ENCODE peak calls at places on chromosomes 2 and 18, in eight cellular contexts. One of them, this sample, is unnamed. For H3K4me1, the result is how much of the 10 kb centered on the place peaks cover.

GRCh38 chr2:222949073-222949472 is 88.2 kb downstream of the ACSL3 start:
- DNase-seq in hepatocyte: no peak
- DNase-seq in HepG2: no peak
- DNase-seq in upper lobe of right lung: no peak
- DNase-seq in colonic mucosa: no peak
- DNase-seq in GM23248: no peak
- DNase-seq in right atrium auricular region: no peak
- DNase-seq in neural progenitor cell: no peak
- DNase-seq in this sample: no peak

GRCh38 chr2:164655750-164656149 is 34.5 kb upstream of the GRB14 start:
- DNase-seq in hepatocyte: no peak
- DNase-seq in HepG2: no peak
- DNase-seq in upper lobe of right lung: no peak
- DNase-seq in colonic mucosa: no peak
- DNase-seq in GM23248: peak
- DNase-seq in right atrium auricular region: no peak
- DNase-seq in neural progenitor cell: no peak
- DNase-seq in this sample: no peak

GRCh38 chr18:27847412-27847811 is 329.5 kb downstream of the CDH2 start:
- DNase-seq in hepatocyte: peak
- DNase-seq in HepG2: no peak
- DNase-seq in upper lobe of right lung: no peak
- DNase-seq in colonic mucosa: no peak
- DNase-seq in GM23248: no peak
- DNase-seq in right atrium auricular region: no peak
- DNase-seq in neural progenitor cell: no peak
- DNase-seq in this sample: no peak

GRCh38 chr2:181977661-181978350 is 7.8 kb upstream of the PPP1R1C start:
- DNase-seq in hepatocyte: peak
- DNase-seq in HepG2: no peak
- DNase-seq in upper lobe of right lung: no peak
- DNase-seq in colonic mucosa: no peak
- DNase-seq in GM23248: peak
- DNase-seq in right atrium auricular region: no peak
- DNase-seq in neural progenitor cell: no peak
- DNase-seq in this sample: no peak

GRCh38 chr2:238172439-238172838 is 13.7 kb downstream of the ERFE start:
- DNase-seq in hepatocyte: no peak
- DNase-seq in HepG2: no peak
- DNase-seq in upper lobe of right lung: peak
- DNase-seq in colonic mucosa: no peak
- DNase-seq in GM23248: no peak
- DNase-seq in right atrium auricular region: no peak
- DNase-seq in neural progenitor cell: no peak
- DNase-seq in this sample: no peak

GRCh38 chr2:128612628-128613027 is 294.0 kb upstream of the HS6ST1 start:
- DNase-seq in hepatocyte: no peak
- DNase-seq in HepG2: no peak
- DNase-seq in upper lobe of right lung: peak
- DNase-seq in colonic mucosa: no peak
- DNase-seq in GM23248: no peak
- DNase-seq in right atrium auricular region: no peak
- DNase-seq in neural progenitor cell: no peak
- DNase-seq in this sample: no peak

GRCh38 chr2:142415461-142415860 is 284.6 kb upstream of the LRP1B start:
- DNase-seq in hepatocyte: peak
- DNase-seq in HepG2: peak
- DNase-seq in upper lobe of right lung: no peak
- DNase-seq in colonic mucosa: no peak
- DNase-seq in GM23248: no peak
- DNase-seq in right atrium auricular region: no peak
- DNase-seq in neural progenitor cell: no peak
- DNase-seq in this sample: no peak

GRCh38 chr18:12035481-12035880 is 54.2 kb downstream of the IMPA2 start:
- DNase-seq in hepatocyte: no peak
- DNase-seq in HepG2: no peak
- DNase-seq in upper lobe of right lung: no peak
- DNase-seq in colonic mucosa: no peak
- DNase-seq in GM23248: no peak
- DNase-seq in right atrium auricular region: no peak
- DNase-seq in neural progenitor cell: no peak
- DNase-seq in this sample: no peak

GRCh38 chr2:240250150-240250984 is 109.9 kb upstream of the OTOS start:
- DNase-seq in hepatocyte: no peak
- DNase-seq in HepG2: no peak
- DNase-seq in upper lobe of right lung: no peak
- DNase-seq in colonic mucosa: peak
- DNase-seq in GM23248: no peak
- DNase-seq in right atrium auricular region: peak
- DNase-seq in neural progenitor cell: no peak
- DNase-seq in this sample: peak

GRCh38 chr2:232795920-232796319 is 19.6 kb upstream of the KCNJ13 start:
- DNase-seq in hepatocyte: no peak
- DNase-seq in HepG2: no peak
- DNase-seq in upper lobe of right lung: no peak
- DNase-seq in colonic mucosa: no peak
- DNase-seq in GM23248: peak
- DNase-seq in right atrium auricular region: no peak
- DNase-seq in neural progenitor cell: no peak
- DNase-seq in this sample: no peak

DNA sequence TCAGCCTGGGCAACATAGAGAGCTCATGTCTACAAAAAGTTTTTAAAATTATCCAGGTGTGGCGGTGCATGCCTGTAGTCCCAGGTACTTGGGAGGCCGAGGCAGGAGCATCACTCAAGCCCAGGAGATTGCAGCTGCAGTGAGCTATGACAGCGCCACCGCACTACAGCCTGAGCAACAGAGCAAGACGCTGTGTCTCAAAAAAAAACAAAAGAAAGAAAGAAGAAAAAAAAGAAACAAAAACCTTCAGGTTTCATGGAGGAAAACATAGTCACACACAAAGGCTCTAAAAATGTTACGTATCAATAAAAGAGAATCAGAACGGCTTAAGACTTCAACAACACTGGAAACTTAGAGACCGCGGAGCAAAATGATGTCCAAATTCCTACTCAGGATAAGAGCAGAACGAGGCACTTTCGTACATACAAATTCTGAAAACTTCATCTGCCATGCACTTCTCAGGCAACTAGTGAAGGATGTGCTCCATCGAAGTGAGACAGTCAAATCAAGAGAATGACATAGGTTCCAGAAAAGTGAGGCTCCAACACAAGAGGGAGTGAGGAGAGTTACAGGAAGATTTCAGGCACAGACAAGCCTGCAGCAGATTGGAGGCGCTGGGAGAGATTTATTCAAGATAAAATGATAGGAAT is 4.4 kb downstream of the HDLBP start:
- DNase-seq in hepatocyte: no peak
- DNase-seq in HepG2: no peak
- DNase-seq in upper lobe of right lung: no peak
- DNase-seq in colonic mucosa: no peak
- DNase-seq in GM23248: no peak
- DNase-seq in right atrium auricular region: no peak
- DNase-seq in neural progenitor cell: no peak
- DNase-seq in this sample: no peak
- H3K4me1 ChIP-seq in hepatocyte: under half
- H3K4me1 ChIP-seq in HepG2: half or more
- H3K4me1 ChIP-seq in upper lobe of right lung: under half
- H3K4me1 ChIP-seq in colonic mucosa: under half
- H3K4me1 ChIP-seq in GM23248: under half
- H3K4me1 ChIP-seq in right atrium auricular region: under half
- H3K4me1 ChIP-seq in neural progenitor cell: under half
- H3K4me1 ChIP-seq in this sample: half or more

DNA sequence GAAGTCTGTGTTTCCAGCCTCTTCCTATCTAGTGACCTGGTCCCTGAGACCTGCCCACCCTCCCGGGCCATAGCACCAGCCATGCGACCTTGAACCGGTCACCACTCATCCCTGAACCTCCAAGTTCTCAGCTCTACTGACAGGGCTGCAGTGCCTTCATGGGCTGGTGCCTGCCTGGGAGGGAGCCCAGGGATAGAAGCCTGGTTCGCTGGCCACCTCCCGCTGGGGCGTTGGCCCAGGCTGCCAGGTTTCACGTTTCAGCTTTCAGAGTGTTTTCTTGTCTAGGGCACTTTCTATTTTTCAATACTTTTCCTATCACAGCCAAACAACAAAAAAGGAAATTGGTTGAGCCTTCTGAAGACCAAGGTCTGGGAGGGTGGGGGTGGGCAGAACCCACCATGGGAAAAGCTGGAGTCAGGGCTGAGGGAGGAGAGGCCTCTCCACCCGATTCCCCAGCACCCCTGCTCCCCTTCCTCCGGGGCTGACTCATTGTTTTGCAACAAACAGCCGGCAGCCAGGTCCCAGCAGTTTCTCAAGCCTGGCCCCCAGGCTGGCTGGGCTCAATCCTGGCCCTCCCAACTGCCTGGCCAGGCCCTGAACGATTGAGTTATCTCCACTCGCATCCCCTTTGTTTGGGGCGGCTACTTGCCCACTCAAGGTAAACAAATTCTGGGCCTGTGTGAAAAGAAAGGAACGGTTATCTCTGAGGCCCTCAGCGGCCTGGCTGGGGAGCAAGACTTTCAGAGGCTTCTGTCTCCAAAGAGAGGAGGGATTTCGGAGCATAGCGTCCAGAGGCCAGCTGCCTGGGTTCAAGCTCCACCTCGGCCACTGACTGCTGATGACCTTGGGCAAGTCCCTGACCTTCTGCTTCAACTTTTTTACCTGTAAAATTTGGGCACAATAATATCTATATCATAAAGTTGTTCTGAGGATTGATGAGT is 47.5 kb downstream of the ZFP36L2 start:
- DNase-seq in hepatocyte: peak
- DNase-seq in HepG2: peak
- DNase-seq in upper lobe of right lung: peak
- DNase-seq in colonic mucosa: peak
- DNase-seq in GM23248: peak
- DNase-seq in right atrium auricular region: peak
- DNase-seq in neural progenitor cell: peak
- DNase-seq in this sample: peak
- H3K4me1 ChIP-seq in hepatocyte: under half
- H3K4me1 ChIP-seq in HepG2: half or more
- H3K4me1 ChIP-seq in upper lobe of right lung: under half
- H3K4me1 ChIP-seq in colonic mucosa: under half
- H3K4me1 ChIP-seq in GM23248: under half
- H3K4me1 ChIP-seq in right atrium auricular region: under half
- H3K4me1 ChIP-seq in neural progenitor cell: under half
- H3K4me1 ChIP-seq in this sample: under half

GRCh38 chr2:239226677-239227076 is 174.1 kb downstream of the HDAC4 start:
- DNase-seq in hepatocyte: no peak
- DNase-seq in HepG2: no peak
- DNase-seq in upper lobe of right lung: no peak
- DNase-seq in colonic mucosa: no peak
- DNase-seq in GM23248: peak
- DNase-seq in right atrium auricular region: no peak
- DNase-seq in neural progenitor cell: no peak
- DNase-seq in this sample: peak

GRCh38 chr2:239225456-239225855 is 175.4 kb downstream of the HDAC4 start:
- DNase-seq in hepatocyte: no peak
- DNase-seq in HepG2: no peak
- DNase-seq in upper lobe of right lung: no peak
- DNase-seq in colonic mucosa: no peak
- DNase-seq in GM23248: no peak
- DNase-seq in right atrium auricular region: no peak
- DNase-seq in neural progenitor cell: no peak
- DNase-seq in this sample: peak

GRCh38 chr2:239227661-239228371 is 173.0 kb downstream of the HDAC4 start:
- DNase-seq in hepatocyte: no peak
- DNase-seq in HepG2: no peak
- DNase-seq in upper lobe of right lung: no peak
- DNase-seq in colonic mucosa: no peak
- DNase-seq in GM23248: peak
- DNase-seq in right atrium auricular region: no peak
- DNase-seq in neural progenitor cell: no peak
- DNase-seq in this sample: peak

GRCh38 chr2:239225921-239226561 is 174.8 kb downstream of the HDAC4 start:
- DNase-seq in hepatocyte: peak
- DNase-seq in HepG2: no peak
- DNase-seq in upper lobe of right lung: no peak
- DNase-seq in colonic mucosa: no peak
- DNase-seq in GM23248: peak
- DNase-seq in right atrium auricular region: no peak
- DNase-seq in neural progenitor cell: no peak
- DNase-seq in this sample: peak

DNA sequence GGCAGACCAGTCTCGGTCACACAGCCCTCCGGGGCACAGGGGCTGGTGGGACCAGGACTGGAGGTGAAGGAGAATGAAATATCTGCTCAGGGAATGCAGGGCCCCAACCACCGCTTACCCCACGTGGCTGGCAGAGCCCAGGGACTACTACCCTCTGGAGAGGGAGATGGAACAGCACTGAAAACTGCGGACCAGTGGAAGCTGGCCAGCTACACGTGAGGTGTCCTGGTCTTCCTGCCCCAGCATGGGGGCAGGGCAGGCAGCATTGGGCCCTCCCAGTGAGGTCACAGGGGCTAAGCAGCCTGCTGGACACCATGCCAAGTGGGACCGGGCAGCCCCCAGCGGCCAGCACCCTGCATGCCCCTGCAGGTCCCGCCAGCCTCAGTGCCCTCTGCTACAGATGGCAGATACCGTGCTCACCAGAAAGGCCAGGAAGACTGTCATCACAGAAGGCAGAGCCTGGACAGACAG is 173.7 kb downstream of the HDAC4 start:
- DNase-seq in hepatocyte: no peak
- DNase-seq in HepG2: no peak
- DNase-seq in upper lobe of right lung: no peak
- DNase-seq in colonic mucosa: no peak
- DNase-seq in GM23248: no peak
- DNase-seq in right atrium auricular region: no peak
- DNase-seq in neural progenitor cell: no peak
- DNase-seq in this sample: peak
- H3K4me1 ChIP-seq in hepatocyte: half or more
- H3K4me1 ChIP-seq in HepG2: under half
- H3K4me1 ChIP-seq in upper lobe of right lung: half or more
- H3K4me1 ChIP-seq in colonic mucosa: under half
- H3K4me1 ChIP-seq in GM23248: under half
- H3K4me1 ChIP-seq in right atrium auricular region: half or more
- H3K4me1 ChIP-seq in neural progenitor cell: under half
- H3K4me1 ChIP-seq in this sample: under half

DNA sequence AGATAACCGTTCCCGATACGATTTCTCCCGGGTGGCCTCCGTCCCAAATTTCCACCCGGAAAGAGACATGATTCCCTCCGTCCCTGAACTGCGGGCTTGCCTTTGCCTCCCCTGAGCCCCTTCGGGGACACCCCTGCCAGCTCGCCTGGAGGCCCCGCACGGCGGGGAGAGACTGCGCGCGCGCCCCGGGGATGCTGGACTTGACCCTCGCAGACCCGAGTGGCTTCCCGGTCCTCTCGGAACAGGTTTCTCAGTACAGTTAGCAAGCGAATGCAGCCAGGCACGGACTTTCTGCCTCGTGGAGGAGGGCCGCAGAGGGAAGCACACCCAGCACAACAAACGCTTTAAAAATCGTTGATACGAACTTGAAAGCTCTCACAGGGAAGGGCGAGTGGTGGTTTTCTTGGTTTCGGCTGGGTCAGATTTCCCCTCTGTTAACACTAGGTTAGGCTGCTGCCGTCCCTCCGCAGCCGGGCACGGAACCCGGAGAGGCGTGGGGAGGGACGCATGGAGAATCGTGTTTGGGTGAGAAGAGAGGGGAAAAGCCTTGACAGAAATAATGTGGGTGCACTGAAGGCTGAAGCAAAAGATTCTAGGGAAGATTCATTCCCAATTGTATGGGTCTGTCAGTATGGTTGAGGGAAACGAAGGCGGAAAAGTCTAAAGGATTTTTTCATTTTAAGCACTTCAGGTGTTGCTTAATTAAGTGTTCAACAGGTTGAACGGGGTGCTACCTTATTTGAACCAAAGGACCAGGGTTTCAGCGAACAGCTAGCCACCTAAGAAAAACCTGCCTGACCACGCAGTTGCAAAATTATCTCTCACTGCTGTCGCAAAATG is 916 bp downstream of the TNFRSF11A start:
- DNase-seq in hepatocyte: no peak
- DNase-seq in HepG2: no peak
- DNase-seq in upper lobe of right lung: no peak
- DNase-seq in colonic mucosa: no peak
- DNase-seq in GM23248: peak
- DNase-seq in right atrium auricular region: no peak
- DNase-seq in neural progenitor cell: peak
- DNase-seq in this sample: no peak
- H3K4me1 ChIP-seq in hepatocyte: under half
- H3K4me1 ChIP-seq in HepG2: half or more
- H3K4me1 ChIP-seq in upper lobe of right lung: under half
- H3K4me1 ChIP-seq in colonic mucosa: under half
- H3K4me1 ChIP-seq in GM23248: under half
- H3K4me1 ChIP-seq in right atrium auricular region: half or more
- H3K4me1 ChIP-seq in neural progenitor cell: under half
- H3K4me1 ChIP-seq in this sample: half or more